ENCODE peak calls at places on chromosomes 3 and 15, in five cellular contexts. U is ovary, W is neuronal stem cell, X is tibial artery, A is GM23248. O is an unnamed sample. For H3K27me3 and H3K4me1, the result is how much of the 10 kb centered on the place peaks cover.

GRCh38 chr3:84922682-84923081 is 36.1 kb upstream of the CADM2 start:
- DNase-seq in U (no peak), X (no peak), W (no peak), A (no peak), O (no peak)

GRCh38 chr3:18111702-18112311 is 313.3 kb downstream of the SATB1 start:
- DNase-seq in W (no peak), A (peak), U (no peak), X (no peak), O (no peak)

GRCh38 chr3:25424238-25425013 is 3.6 kb upstream of the RARB start:
- DNase-seq in W (no peak), X (no peak), A (peak), U (no peak), O (no peak)

GRCh38 chr3:143358155-143358792 is 238.7 kb downstream of the CHST2 start:
- DNase-seq in A (no peak), W (no peak), X (no peak), U (no peak), O (no peak)

GRCh38 chr3:125051715-125052581 is 3.8 kb downstream of the HEG1 start:
- DNase-seq in X (peak), U (peak), W (no peak), A (peak), O (no peak)

GRCh38 chr3:110569073-110569472 is 502.5 kb upstream of the NECTIN3 start:
- DNase-seq in W (no peak), U (no peak), A (no peak), X (no peak), O (no peak)

GRCh38 chr3:86793786-86794185 is 197.2 kb downstream of the VGLL3 start:
- DNase-seq in U (no peak), A (peak), W (no peak), X (no peak), O (no peak)

GRCh38 chr3:65344846-65345245 is 657.0 kb upstream of the ADAMTS9 start:
- DNase-seq in U (no peak), X (no peak), A (no peak), W (no peak), O (no peak)

GRCh38 chr3:71575433-71575832 is 8.1 kb downstream of the FOXP1 start:
- DNase-seq in W (no peak), U (no peak), X (no peak), A (no peak), O (no peak)
- H3K27me3 ChIP-seq in W (under half), U (under half), X (under half), A (under half), O (under half)

GRCh38 chr15:79973445-79974180 is 2.6 kb upstream of the BCL2A1 start:
- DNase-seq in U (no peak), X (no peak), W (no peak), A (no peak), O (no peak)
- H3K4me1 ChIP-seq in U (under half), X (under half), W (under half), A (under half), O (under half)

DNA sequence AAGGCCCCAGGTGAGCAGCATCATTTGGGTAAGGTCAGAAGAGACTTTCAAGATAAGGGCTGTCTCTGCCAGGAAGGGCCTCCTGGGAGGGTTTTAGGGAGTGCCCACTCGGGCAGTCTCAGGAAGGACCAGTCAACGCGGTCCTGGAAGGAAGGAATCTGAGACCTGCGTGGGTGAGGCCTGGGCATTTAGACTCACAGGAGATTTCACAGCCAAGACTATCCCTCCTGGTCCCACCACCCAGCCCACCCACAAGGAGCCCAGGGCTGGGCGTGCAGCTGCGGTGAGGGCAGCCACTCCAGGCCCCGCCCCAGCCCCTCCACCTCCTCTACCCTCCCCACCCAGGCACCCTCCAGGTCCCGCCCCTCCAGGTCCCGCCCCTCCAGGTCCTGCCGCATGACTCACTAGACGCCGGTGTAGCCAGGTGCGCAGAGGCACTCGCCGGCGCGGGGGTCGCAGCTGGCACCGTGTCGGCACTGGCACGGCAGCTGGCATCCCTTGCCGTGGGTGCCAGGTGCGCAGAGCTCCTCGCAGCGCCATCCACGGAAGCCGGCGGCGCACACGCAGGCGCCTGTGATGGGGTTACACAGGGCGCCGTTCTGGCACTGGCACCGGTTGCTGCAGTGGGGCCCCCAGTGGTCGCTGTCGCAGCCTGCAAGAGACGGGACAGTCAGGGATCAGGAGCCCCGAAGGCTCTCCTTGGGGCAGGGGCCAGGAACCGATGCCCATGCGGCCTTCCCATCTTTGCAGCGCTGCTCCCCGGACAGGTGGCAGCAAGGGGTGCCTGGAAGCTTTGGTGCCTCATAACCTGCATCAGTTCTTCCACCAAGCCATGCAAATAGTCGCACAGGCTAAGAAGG is 112.8 kb downstream of the RAB11A start:
- DNase-seq in X (no peak), W (peak), U (no peak), A (no peak), O (peak)
- H3K27me3 ChIP-seq in X (under half), W (half or more), U (under half), A (half or more), O (under half)

GRCh38 chr3:15638193-15638890 is 36.8 kb downstream of the BTD start:
- DNase-seq in W (no peak), A (peak), U (no peak), X (no peak), O (no peak)
- H3K4me1 ChIP-seq in W (under half), A (half or more), U (under half), X (under half), O (under half)

DNA sequence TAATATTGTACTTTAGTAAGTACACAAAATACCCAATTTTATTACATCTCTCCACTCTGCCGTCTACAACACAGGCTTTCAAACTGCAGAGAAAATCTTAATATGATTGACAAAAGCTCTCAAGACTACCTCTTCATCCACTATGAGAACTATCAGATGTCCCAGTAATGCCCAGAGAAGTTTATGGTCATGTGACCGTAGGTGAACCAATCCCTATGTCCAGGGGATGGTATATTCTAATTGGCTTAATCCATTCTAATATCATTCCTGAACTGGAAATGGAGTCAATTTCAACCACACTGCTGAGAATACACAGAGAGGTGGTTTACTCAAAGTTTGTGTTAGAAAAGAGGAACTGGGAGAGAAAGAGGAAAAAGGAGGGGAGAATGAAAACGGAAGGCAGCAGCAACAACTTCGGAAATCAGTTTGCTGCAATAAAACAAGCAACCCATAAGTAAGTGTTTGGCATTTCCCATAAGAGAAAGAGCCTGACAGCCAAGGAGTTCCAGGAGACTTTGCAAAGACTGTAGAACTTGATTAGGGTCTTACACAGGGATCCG is 7.3 kb downstream of the SST start:
- DNase-seq in U (no peak), A (no peak), W (no peak), X (no peak), O (no peak)
- H3K27me3 ChIP-seq in U (under half), A (under half), W (under half), X (under half), O (under half)

DNA sequence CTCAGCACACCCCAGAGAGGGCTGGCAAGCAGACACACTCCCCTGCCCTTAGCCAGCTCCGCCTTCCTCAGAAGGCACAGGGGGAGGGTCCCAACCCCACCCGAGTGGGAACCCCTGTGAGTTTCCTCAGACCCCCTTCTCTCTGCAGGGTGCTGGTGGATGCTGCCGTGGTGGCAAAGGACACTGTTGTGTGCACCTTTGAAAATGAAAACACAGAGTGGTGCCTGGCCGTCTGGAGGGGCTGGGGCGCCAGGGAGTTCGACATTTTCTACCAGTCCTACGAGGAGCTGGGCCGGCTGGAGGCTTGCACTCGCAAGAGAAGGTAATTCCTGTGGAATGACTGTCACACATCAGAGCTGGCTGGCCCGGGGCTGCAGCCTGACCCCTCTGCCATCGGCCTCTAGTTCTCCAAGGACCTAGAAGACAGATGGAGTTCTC is 149.4 kb downstream of the LRRK1 start:
- DNase-seq in U (peak), A (no peak), X (no peak), W (no peak), O (no peak)
- H3K4me1 ChIP-seq in U (under half), A (under half), X (under half), W (under half), O (under half)

GRCh38 chr15:71183063-71183462 is 67.8 kb downstream of the THSD4 start:
- DNase-seq in A (no peak), X (no peak), W (no peak), U (no peak), O (no peak)
- H3K27me3 ChIP-seq in A (under half), X (under half), W (under half), U (under half), O (under half)

O was measured in body of pancreas.